ENCODE peak calls at places on chromosome 15, in eight cellular contexts. O is HCT116; W is cardiac muscle cell; D is IMR-90; V is neuronal stem cell; Z is fibroblast of the conjunctiva; F is GM04504; T is activated CD4-positive, CD25-positive, alpha-beta regulatory T cell treated with anti-CD3 and anti-CD28 coated beads, Interleukin-2, amount 50 U/mL, for 72 hours. E is an unnamed sample.

GRCh38 chr15:56040081-56041035 is 46.9 kb upstream of the NEDD4 start:
- DNase-seq in O (peak; percentile 88), W (peak; percentile 96), D (peak; percentile 98), V (peak; percentile 14), Z (peak; percentile 95), F (peak; percentile 88), T (no peak), E (peak; percentile 79)

GRCh38 chr15:28936081-28936480 is 50.3 kb downstream of the APBA2 start:
- DNase-seq in O (no peak), W (no peak), D (no peak), V (no peak), Z (no peak), F (no peak), T (no peak), E (no peak)

GRCh38 chr15:89129123-89129815 is 41.0 kb downstream of the ABHD2 start:
- DNase-seq in O (no peak), W (peak; percentile 53), D (peak; percentile 25), V (no peak), Z (no peak), F (no peak), T (peak; percentile 55), E (peak; percentile 37)

GRCh38 chr15:75460646-75461045 is 9.2 kb upstream of the SIN3A start:
- DNase-seq in O (no peak), W (no peak), D (no peak), V (no peak), Z (no peak), F (no peak), T (no peak), E (no peak)

GRCh38 chr15:97686324-97686723 is 274.2 kb upstream of the ARRDC4 start:
- DNase-seq in O (no peak), W (no peak), D (no peak), V (no peak), Z (no peak), F (no peak), T (no peak), E (no peak)

GRCh38 chr15:58506064-58506490 is 74.3 kb downstream of the LIPC start:
- DNase-seq in O (no peak), W (no peak), D (no peak), V (no peak), Z (no peak), F (no peak), T (no peak), E (peak; percentile 57)

GRCh38 chr15:85878866-85879265 is 84.1 kb upstream of the KLHL25 start:
- DNase-seq in O (no peak), W (no peak), D (no peak), V (no peak), Z (no peak), F (no peak), T (no peak), E (no peak)

GRCh38 chr15:23565395-23566069 is at the start of gene MKRN3:
- DNase-seq in O (peak; percentile 87), W (peak; percentile 49), D (peak; percentile 7), V (peak; percentile 23), Z (peak; percentile 67), F (peak; percentile 6), T (no peak), E (peak; percentile 20)

E was measured in LoVo.